ENCODE peak calls at places on chromosomes 4 and X, in ten cellular contexts. One of them, this sample, is unnamed.

GRCh38 chr4:139783761-139784484 is 118.3 kb downstream of the MGST2 start:
- DNase-seq in AG20443: no peak
- DNase-seq in stimulated activated CD4-positive, alpha-beta T cell treated with anti-CD3 and anti-CD28 coated beads, Interleukin-1b, Interleukin-23, amount 100 ng/mL, for 4 hours: no peak
- DNase-seq in putamen: peak
- DNase-seq in thyroid gland: peak
- DNase-seq in ovary: no peak
- DNase-seq in activated CD4-positive, alpha-beta T cell treated with anti-CD3 and anti-CD28 coated beads, Interleukin-2, amount 10 ng/mL, durations not matched to agents 7 days and 5 days: no peak
- DNase-seq in esophagus squamous epithelium: no peak
- DNase-seq in fibroblast of lung: no peak
- DNase-seq in GM13976: no peak
- DNase-seq in this sample: no peak

GRCh38 chr4:121183359-121183758 is 19.2 kb upstream of the TNIP3 start:
- DNase-seq in AG20443: no peak
- DNase-seq in stimulated activated CD4-positive, alpha-beta T cell treated with anti-CD3 and anti-CD28 coated beads, Interleukin-1b, Interleukin-23, amount 100 ng/mL, for 4 hours: no peak
- DNase-seq in putamen: no peak
- DNase-seq in thyroid gland: no peak
- DNase-seq in ovary: no peak
- DNase-seq in activated CD4-positive, alpha-beta T cell treated with anti-CD3 and anti-CD28 coated beads, Interleukin-2, amount 10 ng/mL, durations not matched to agents 7 days and 5 days: no peak
- DNase-seq in esophagus squamous epithelium: no peak
- DNase-seq in fibroblast of lung: no peak
- DNase-seq in GM13976: no peak
- DNase-seq in this sample: no peak

GRCh38 chr4:158159054-158159717 is 13.6 kb downstream of the GASK1B start:
- DNase-seq in AG20443: peak
- DNase-seq in stimulated activated CD4-positive, alpha-beta T cell treated with anti-CD3 and anti-CD28 coated beads, Interleukin-1b, Interleukin-23, amount 100 ng/mL, for 4 hours: no peak
- DNase-seq in putamen: no peak
- DNase-seq in thyroid gland: no peak
- DNase-seq in ovary: no peak
- DNase-seq in activated CD4-positive, alpha-beta T cell treated with anti-CD3 and anti-CD28 coated beads, Interleukin-2, amount 10 ng/mL, durations not matched to agents 7 days and 5 days: no peak
- DNase-seq in esophagus squamous epithelium: no peak
- DNase-seq in fibroblast of lung: peak
- DNase-seq in GM13976: no peak
- DNase-seq in this sample: peak

GRCh38 chrX:151712253-151712652 is 3.6 kb upstream of the FATE1 start:
- DNase-seq in AG20443: no peak
- DNase-seq in stimulated activated CD4-positive, alpha-beta T cell treated with anti-CD3 and anti-CD28 coated beads, Interleukin-1b, Interleukin-23, amount 100 ng/mL, for 4 hours: no peak
- DNase-seq in putamen: no peak
- DNase-seq in thyroid gland: no peak
- DNase-seq in ovary: no peak
- DNase-seq in activated CD4-positive, alpha-beta T cell treated with anti-CD3 and anti-CD28 coated beads, Interleukin-2, amount 10 ng/mL, durations not matched to agents 7 days and 5 days: no peak
- DNase-seq in esophagus squamous epithelium: no peak
- DNase-seq in fibroblast of lung: no peak
- DNase-seq in GM13976: no peak
- DNase-seq in this sample: no peak

GRCh38 chrX:23907496-23908218 is at the start of the genes APOO and CXorf58:
- DNase-seq in AG20443: peak
- DNase-seq in stimulated activated CD4-positive, alpha-beta T cell treated with anti-CD3 and anti-CD28 coated beads, Interleukin-1b, Interleukin-23, amount 100 ng/mL, for 4 hours: peak
- DNase-seq in putamen: peak
- DNase-seq in thyroid gland: peak
- DNase-seq in ovary: peak
- DNase-seq in activated CD4-positive, alpha-beta T cell treated with anti-CD3 and anti-CD28 coated beads, Interleukin-2, amount 10 ng/mL, durations not matched to agents 7 days and 5 days: peak
- DNase-seq in esophagus squamous epithelium: peak
- DNase-seq in fibroblast of lung: peak
- DNase-seq in GM13976: peak
- DNase-seq in this sample: peak

GRCh38 chrX:103398321-103398937 is 22.1 kb downstream of the BEX3 start:
- DNase-seq in AG20443: peak
- DNase-seq in stimulated activated CD4-positive, alpha-beta T cell treated with anti-CD3 and anti-CD28 coated beads, Interleukin-1b, Interleukin-23, amount 100 ng/mL, for 4 hours: no peak
- DNase-seq in putamen: no peak
- DNase-seq in thyroid gland: no peak
- DNase-seq in ovary: no peak
- DNase-seq in activated CD4-positive, alpha-beta T cell treated with anti-CD3 and anti-CD28 coated beads, Interleukin-2, amount 10 ng/mL, durations not matched to agents 7 days and 5 days: no peak
- DNase-seq in esophagus squamous epithelium: no peak
- DNase-seq in fibroblast of lung: peak
- DNase-seq in GM13976: no peak
- DNase-seq in this sample: peak

GRCh38 chrX:109920325-109920724 is 82.6 kb upstream of the TMEM164 start:
- DNase-seq in AG20443: no peak
- DNase-seq in stimulated activated CD4-positive, alpha-beta T cell treated with anti-CD3 and anti-CD28 coated beads, Interleukin-1b, Interleukin-23, amount 100 ng/mL, for 4 hours: no peak
- DNase-seq in putamen: no peak
- DNase-seq in thyroid gland: no peak
- DNase-seq in ovary: no peak
- DNase-seq in activated CD4-positive, alpha-beta T cell treated with anti-CD3 and anti-CD28 coated beads, Interleukin-2, amount 10 ng/mL, durations not matched to agents 7 days and 5 days: no peak
- DNase-seq in esophagus squamous epithelium: no peak
- DNase-seq in fibroblast of lung: no peak
- DNase-seq in GM13976: no peak
- DNase-seq in this sample: no peak

GRCh38 chr4:169958629-169959028 is 67.6 kb downstream of the MFAP3L start:
- DNase-seq in AG20443: no peak
- DNase-seq in stimulated activated CD4-positive, alpha-beta T cell treated with anti-CD3 and anti-CD28 coated beads, Interleukin-1b, Interleukin-23, amount 100 ng/mL, for 4 hours: no peak
- DNase-seq in putamen: no peak
- DNase-seq in thyroid gland: no peak
- DNase-seq in ovary: no peak
- DNase-seq in activated CD4-positive, alpha-beta T cell treated with anti-CD3 and anti-CD28 coated beads, Interleukin-2, amount 10 ng/mL, durations not matched to agents 7 days and 5 days: no peak
- DNase-seq in esophagus squamous epithelium: no peak
- DNase-seq in fibroblast of lung: no peak
- DNase-seq in GM13976: no peak
- DNase-seq in this sample: no peak

GRCh38 chr4:3845094-3845743 is 79.0 kb downstream of the ADRA2C start:
- DNase-seq in AG20443: no peak
- DNase-seq in stimulated activated CD4-positive, alpha-beta T cell treated with anti-CD3 and anti-CD28 coated beads, Interleukin-1b, Interleukin-23, amount 100 ng/mL, for 4 hours: no peak
- DNase-seq in putamen: no peak
- DNase-seq in thyroid gland: no peak
- DNase-seq in ovary: no peak
- DNase-seq in activated CD4-positive, alpha-beta T cell treated with anti-CD3 and anti-CD28 coated beads, Interleukin-2, amount 10 ng/mL, durations not matched to agents 7 days and 5 days: no peak
- DNase-seq in esophagus squamous epithelium: no peak
- DNase-seq in fibroblast of lung: no peak
- DNase-seq in GM13976: no peak
- DNase-seq in this sample: no peak